ENCODE peak calls at places on chromosomes 2 and 18, in nine cellular contexts. S, N, F, P, E, Q, L, Z and M are unnamed samples.

GRCh38 chr2:86062043-86062442 is 43.6 kb downstream of the POLR1A start:
- DNase-seq in Q (no peak), P (no peak), L (no peak), E (peak; percentile 46), Z (peak; percentile 84), S (no peak), N (peak; percentile 14), F (peak; percentile 21), M (no peak)

GRCh38 chr2:102809291-102810189 is 47.7 kb downstream of the TMEM182 start:
- DNase-seq in Z (no peak), F (no peak), S (no peak), E (peak; percentile 15), Q (peak; percentile 17), P (no peak), L (no peak), N (no peak), M (no peak)

GRCh38 chr18:62898359-62898758 is 183.0 kb downstream of the PHLPP1 start:
- DNase-seq in S (no peak), L (no peak), E (no peak), N (peak; percentile 21), Q (no peak), F (no peak), P (no peak), Z (no peak), M (no peak)

GRCh38 chr2:129880309-129880708 is 99.2 kb upstream of the RAB6C start:
- DNase-seq in S (no peak), Q (no peak), N (no peak), L (no peak), P (no peak), E (no peak), F (no peak), Z (no peak), M (peak; percentile 35)

GRCh38 chr2:46634905-46635304 is 155.5 kb downstream of the TMEM247 start:
- DNase-seq in N (no peak), E (no peak), L (no peak), P (no peak), F (no peak), Q (no peak), Z (no peak), S (no peak), M (no peak)

GRCh38 chr2:145022671-145023330 is 502.9 kb upstream of the ZEB2 start:
- DNase-seq in L (peak; percentile 21), Q (no peak), S (peak; percentile 94), Z (peak; percentile 89), F (peak; percentile 32), E (peak; percentile 92), N (no peak), P (no peak), M (no peak)

GRCh38 chr2:30361751-30362394 is 85.2 kb upstream of the LCLAT1 start:
- DNase-seq in E (no peak), F (no peak), L (no peak), P (no peak), S (no peak), Z (no peak), Q (peak; percentile 70), N (peak; percentile 19), M (no peak)

GRCh38 chr2:152676461-152676860 is 40.8 kb downstream of the PRPF40A start:
- DNase-seq in N (no peak), Z (no peak), S (no peak), P (no peak), L (no peak), Q (no peak), E (no peak), F (no peak), M (no peak)

GRCh38 chr2:20184067-20184938 is 40.6 kb downstream of the SDC1 start:
- DNase-seq in Q (no peak), L (no peak), S (no peak), Z (peak; percentile 59), E (peak; percentile 72), N (peak; percentile 66), F (peak; percentile 86), P (no peak), M (peak; percentile 82)

GRCh38 chr2:115119086-115119485 is 676.6 kb downstream of the DPP10 start:
- DNase-seq in N (no peak), S (no peak), P (no peak), Z (no peak), Q (no peak), E (no peak), F (no peak), L (no peak), M (no peak)

GRCh38 chr2:132515010-132515409 is 98.4 kb downstream of the GPR39 start:
- DNase-seq in Q (peak; percentile 69), P (no peak), S (no peak), N (no peak), E (no peak), Z (no peak), F (no peak), L (no peak), M (no peak)

GRCh38 chr2:61421611-61422010 is 49.3 kb downstream of the USP34 start:
- DNase-seq in L (no peak), E (no peak), N (no peak), S (no peak), Q (no peak), Z (no peak), F (no peak), P (no peak), M (no peak)

GRCh38 chr2:149872041-149872440 is 284.5 kb upstream of the MMADHC start:
- DNase-seq in F (no peak), L (no peak), E (no peak), Q (no peak), N (no peak), Z (peak; percentile 46), P (no peak), S (no peak), M (no peak)

DNA sequence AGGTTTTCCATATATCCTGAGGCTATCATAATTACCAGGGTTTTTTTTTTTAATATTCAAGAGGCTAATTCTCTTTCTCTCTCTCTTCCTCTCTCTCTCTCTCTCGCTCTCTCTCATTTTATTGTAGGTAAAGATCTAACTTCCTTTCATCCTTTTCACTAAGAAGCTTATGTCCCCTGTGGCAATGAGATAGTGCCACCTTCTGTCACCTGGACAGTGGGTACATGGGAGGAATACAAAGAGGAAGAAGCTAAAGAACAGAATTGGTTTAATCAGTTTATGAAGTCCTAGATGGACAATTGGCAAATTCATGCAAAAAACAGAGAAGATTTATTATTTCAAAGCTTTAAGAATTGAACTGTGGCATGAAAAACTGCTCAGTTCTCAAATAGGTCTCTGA is 1582.3 kb upstream of the TMEFF2 start:
- DNase-seq in P (no peak), F (no peak), E (no peak), Z (no peak), L (no peak), S (no peak), N (no peak), Q (no peak), M (no peak)
- TF ChIP-seq CTCF in P (no peak), F (no peak), E (no peak), Z (no peak), L (peak; percentile 18), S (no peak), N (no peak), Q (no peak), M (no peak)

GRCh38 chr2:109663721-109664120 is 49.6 kb downstream of the SOWAHC start:
- DNase-seq in P (no peak), E (peak; percentile 22), F (no peak), L (no peak), Z (peak; percentile 90), N (peak; percentile 90), S (peak; percentile 51), Q (peak; percentile 61), M (no peak)

GRCh38 chr2:109659356-109660045 is 45.3 kb downstream of the SOWAHC start:
- DNase-seq in L (no peak), F (no peak), E (no peak), Z (no peak), Q (no peak), P (no peak), S (no peak), N (no peak), M (no peak)

GRCh38 chr2:109666466-109666865 is 52.3 kb downstream of the SOWAHC start:
- DNase-seq in F (no peak), Q (no peak), S (no peak), Z (no peak), N (no peak), L (no peak), P (no peak), E (no peak), M (no peak)

GRCh38 chr2:109660046-109660860 is 46.1 kb downstream of the SOWAHC start:
- DNase-seq in Q (no peak), P (no peak), F (no peak), S (no peak), N (no peak), L (peak; percentile 7), E (no peak), Z (no peak), M (no peak)

GRCh38 chr2:109662889-109663288 is 48.7 kb downstream of the SOWAHC start:
- DNase-seq in L (peak; percentile 50), Q (no peak), E (no peak), P (no peak), F (no peak), N (peak; percentile 29), S (no peak), Z (no peak), M (no peak)
- TF ChIP-seq CTCF in L (peak; percentile 59), Q (no peak), E (peak; percentile 21), P (no peak), F (peak; percentile 6), N (peak; percentile 24), S (peak; percentile 3), Z (no peak), M (peak; percentile 21)

GRCh38 chr18:76475450-76476203 is 19.4 kb downstream of the ZNF516 start:
- DNase-seq in P (no peak), S (no peak), Z (no peak), L (no peak), F (no peak), Q (no peak), E (no peak), N (no peak), M (no peak)
- TF ChIP-seq CTCF in P (no peak), S (no peak), Z (no peak), L (no peak), F (peak; percentile 14), Q (no peak), E (peak; percentile 68), N (no peak), M (no peak)

GRCh38 chr18:61639886-61640285 is 252.9 kb downstream of the RNF152 start:
- DNase-seq in S (no peak), N (no peak), E (no peak), Q (no peak), L (no peak), P (no peak), F (no peak), Z (no peak), M (no peak)

GRCh38 chr18:61637905-61638304 is 254.9 kb downstream of the RNF152 start:
- DNase-seq in Z (no peak), N (no peak), E (no peak), L (no peak), S (no peak), Q (no peak), P (no peak), F (no peak), M (no peak)

GRCh38 chr18:61635901-61636528 is 256.8 kb downstream of the RNF152 start:
- DNase-seq in F (no peak), P (peak; percentile 46), N (peak; percentile 45), Z (peak; percentile 75), Q (peak; percentile 78), E (peak; percentile 41), L (peak; percentile 51), S (peak; percentile 2), M (peak; percentile 59)

DNA sequence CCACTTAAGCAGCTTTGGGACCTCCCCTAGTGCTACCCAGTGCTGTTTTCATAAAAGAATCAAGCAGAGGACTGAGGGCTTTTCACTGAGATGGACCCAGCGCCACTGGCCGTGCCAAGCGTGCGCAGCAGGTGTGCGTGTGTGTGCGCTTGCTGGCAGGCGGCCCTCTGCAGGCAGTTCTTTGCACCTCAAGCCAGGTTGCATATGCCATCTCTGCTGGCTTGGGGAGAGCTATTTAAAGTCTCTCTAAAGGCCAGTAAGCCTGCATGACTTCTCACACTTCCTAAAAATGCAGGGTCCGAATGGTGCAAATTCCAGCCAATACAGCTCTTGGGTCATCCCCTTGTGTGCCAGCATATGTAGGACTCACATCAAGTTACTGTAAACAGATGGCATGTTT is 255.5 kb downstream of the RNF152 start:
- DNase-seq in Q (peak; percentile 53), S (no peak), N (no peak), F (no peak), E (no peak), Z (no peak), P (peak; percentile 20), L (no peak), M (no peak)
- TF ChIP-seq CTCF in Q (no peak), S (no peak), N (no peak), F (no peak), E (no peak), Z (no peak), P (peak; percentile 22), L (no peak), M (no peak)